ENCODE peak calls at places on chromosomes 1 and 21, in ten cellular contexts. J, K, P, V, N, Y, F, G, O and B are unnamed samples.

GRCh38 chr1:117967472-117967871 is 37.9 kb downstream of the WDR3 start:
- DNase-seq in J (no peak), K (peak), P (no peak), V (no peak), N (no peak), Y (peak), F (no peak), G (peak), O (no peak), B (no peak)

GRCh38 chr1:40309374-40310128 is 7.5 kb downstream of the COL9A2 start:
- DNase-seq in J (no peak), K (no peak), P (no peak), V (peak), N (no peak), Y (peak), F (no peak), G (peak), O (no peak), B (no peak)

GRCh38 chr1:26317612-26318337 is at the start of gene CD52:
- DNase-seq in J (peak), K (peak), P (no peak), V (no peak), N (peak), Y (peak), F (peak), G (peak), O (peak), B (no peak)

GRCh38 chr1:18999287-18999852 is 42.9 kb upstream of the IFFO2 start:
- DNase-seq in J (no peak), K (no peak), P (no peak), V (no peak), N (no peak), Y (no peak), F (no peak), G (no peak), O (no peak), B (no peak)

GRCh38 chr1:235649722-235650163 is at the start of gene GNG4:
- DNase-seq in J (no peak), K (peak), P (no peak), V (no peak), N (peak), Y (peak), F (no peak), G (peak), O (peak), B (no peak)

GRCh38 chr1:172397221-172397620 is 23.3 kb upstream of the C1orf105 start:
- DNase-seq in J (no peak), K (no peak), P (no peak), V (peak), N (no peak), Y (no peak), F (no peak), G (no peak), O (no peak), B (no peak)

GRCh38 chr1:63126104-63126503 is 196.3 kb upstream of the FOXD3 start:
- DNase-seq in J (no peak), K (no peak), P (no peak), V (no peak), N (no peak), Y (no peak), F (no peak), G (no peak), O (no peak), B (no peak)

GRCh38 chr1:98344726-98345125 is 316.8 kb upstream of the SNX7 start:
- DNase-seq in J (no peak), K (no peak), P (no peak), V (no peak), N (no peak), Y (no peak), F (no peak), G (no peak), O (no peak), B (no peak)

GRCh38 chr1:158999301-159000069 is 10.2 kb upstream of the IFI16 start:
- DNase-seq in J (no peak), K (peak), P (no peak), V (peak), N (no peak), Y (peak), F (no peak), G (peak), O (no peak), B (no peak)

GRCh38 chr1:151841141-151841540 is 1.5 kb upstream of the C2CD4D start:
- DNase-seq in J (no peak), K (no peak), P (no peak), V (peak), N (no peak), Y (no peak), F (no peak), G (no peak), O (no peak), B (no peak)

GRCh38 chr1:204670152-204670927 is 15.2 kb downstream of the LRRN2 start:
- DNase-seq in J (no peak), K (no peak), P (no peak), V (peak), N (no peak), Y (no peak), F (no peak), G (no peak), O (no peak), B (no peak)

GRCh38 chr1:18581420-18581880 is 49.2 kb upstream of the PAX7 start:
- DNase-seq in J (peak), K (peak), P (no peak), V (no peak), N (peak), Y (peak), F (no peak), G (peak), O (peak), B (no peak)

GRCh38 chr1:39574646-39575045 is 1.9 kb downstream of the PABPC4 start:
- DNase-seq in J (no peak), K (no peak), P (no peak), V (no peak), N (no peak), Y (no peak), F (no peak), G (peak), O (no peak), B (no peak)

GRCh38 chr1:39720094-39720999 is 18.3 kb upstream of the PPIE start:
- DNase-seq in J (no peak), K (peak), P (no peak), V (peak), N (no peak), Y (peak), F (no peak), G (peak), O (peak), B (no peak)

GRCh38 chr1:47191940-47192457 is 2.2 kb upstream of the PDZK1IP1 start:
- DNase-seq in J (no peak), K (no peak), P (no peak), V (no peak), N (no peak), Y (no peak), F (no peak), G (no peak), O (no peak), B (no peak)

GRCh38 chr1:84969489-84970250 is 27.2 kb downstream of the MCOLN2 start:
- DNase-seq in J (no peak), K (no peak), P (no peak), V (no peak), N (peak), Y (no peak), F (no peak), G (no peak), O (no peak), B (no peak)

GRCh38 chr1:36565576-36566501 is 83.1 kb upstream of the CSF3R start:
- DNase-seq in J (no peak), K (no peak), P (no peak), V (no peak), N (no peak), Y (no peak), F (no peak), G (peak), O (no peak), B (no peak)

GRCh38 chr1:22398656-22399420 is 52.8 kb upstream of the ZBTB40 start:
- DNase-seq in J (no peak), K (no peak), P (no peak), V (no peak), N (no peak), Y (no peak), F (no peak), G (no peak), O (peak), B (no peak)

GRCh38 chr1:219478811-219479210 is 134.1 kb downstream of the ZC3H11B start:
- DNase-seq in J (no peak), K (no peak), P (no peak), V (no peak), N (no peak), Y (peak), F (no peak), G (no peak), O (no peak), B (no peak)

GRCh38 chr1:12454406-12455391 is 163.3 kb downstream of the DHRS3 start:
- DNase-seq in J (no peak), K (no peak), P (no peak), V (peak), N (no peak), Y (no peak), F (no peak), G (no peak), O (no peak), B (no peak)

GRCh38 chr1:180157108-180157507 is 2.4 kb downstream of the QSOX1 start:
- DNase-seq in J (no peak), K (no peak), P (no peak), V (no peak), N (no peak), Y (no peak), F (no peak), G (no peak), O (no peak), B (no peak)

GRCh38 chr1:82392946-82393345 is 592.2 kb downstream of the ADGRL2 start:
- DNase-seq in J (no peak), K (no peak), P (no peak), V (no peak), N (no peak), Y (no peak), F (no peak), G (no peak), O (no peak), B (no peak)

GRCh38 chr21:31459457-31459856 is 115.4 kb upstream of the TIAM1 start:
- DNase-seq in J (no peak), K (peak), P (no peak), V (no peak), N (no peak), Y (peak), F (no peak), G (peak), O (no peak), B (no peak)

GRCh38 chr1:243393093-243393492 is 137.3 kb downstream of the SDCCAG8 start:
- DNase-seq in J (no peak), K (no peak), P (no peak), V (no peak), N (no peak), Y (no peak), F (no peak), G (peak), O (no peak), B (no peak)

GRCh38 chr1:150843489-150843888 is 32.9 kb downstream of the ARNT start:
- DNase-seq in J (no peak), K (no peak), P (no peak), V (no peak), N (no peak), Y (no peak), F (no peak), G (no peak), O (no peak), B (no peak)

GRCh38 chr1:222739929-222740328 is 2.9 kb downstream of the FAM177B start:
- DNase-seq in J (no peak), K (no peak), P (no peak), V (no peak), N (no peak), Y (no peak), F (no peak), G (no peak), O (no peak), B (no peak)

GRCh38 chr1:26482921-26483320 is 10.7 kb downstream of the HMGN2 start:
- DNase-seq in J (no peak), K (no peak), P (no peak), V (no peak), N (no peak), Y (no peak), F (no peak), G (no peak), O (no peak), B (no peak)

GRCh38 chr1:40665335-40666171 is at the start of gene RIMS3:
- DNase-seq in J (peak), K (peak), P (peak), V (peak), N (peak), Y (peak), F (peak), G (peak), O (peak), B (no peak)

GRCh38 chr21:34204481-34205439 is 131.4 kb downstream of the MRPS6 start:
- DNase-seq in J (no peak), K (no peak), P (no peak), V (no peak), N (no peak), Y (peak), F (no peak), G (peak), O (no peak), B (no peak)

GRCh38 chr1:62621907-62622306 is 24.6 kb downstream of the ANGPTL3 start:
- DNase-seq in J (no peak), K (no peak), P (no peak), V (peak), N (no peak), Y (no peak), F (no peak), G (no peak), O (no peak), B (peak)

GRCh38 chr1:101996830-101997485 is at the start of gene OLFM3:
- DNase-seq in J (no peak), K (peak), P (no peak), V (no peak), N (no peak), Y (peak), F (no peak), G (peak), O (no peak), B (no peak)

GRCh38 chr1:244444854-244445253 is 6.9 kb downstream of the ADSS2 start:
- DNase-seq in J (no peak), K (peak), P (no peak), V (no peak), N (no peak), Y (no peak), F (no peak), G (no peak), O (no peak), B (no peak)

GRCh38 chr1:236522937-236523703 is 662 bp upstream of the LGALS8 start:
- DNase-seq in J (no peak), K (peak), P (no peak), V (no peak), N (no peak), Y (no peak), F (no peak), G (no peak), O (peak), B (no peak)